ENCODE peak calls at places on chromosomes 7 and 10, in four cellular contexts. One of them, this sample, is unnamed.

GRCh38 chr10:132385721-132386418 is 11.1 kb upstream of the PWWP2B start:
- DNase-seq in stimulated activated CD4-positive, alpha-beta T cell treated with anti-CD3 and anti-CD28 coated beads, Interleukin-4, amount 100 ng/mL, for 4 hours: no peak
- DNase-seq in activated T-cell treated with anti-CD3 and anti-CD28 coated beads, Interleukin-2, amount 50 U/mL, for 4 hours: no peak
- DNase-seq in thoracic aorta: no peak
- DNase-seq in this sample: no peak

GRCh38 chr7:99848420-99849216 is 20.8 kb downstream of the CYP3A43 start:
- DNase-seq in stimulated activated CD4-positive, alpha-beta T cell treated with anti-CD3 and anti-CD28 coated beads, Interleukin-4, amount 100 ng/mL, for 4 hours: no peak
- DNase-seq in thoracic aorta: no peak
- DNase-seq in activated T-cell treated with anti-CD3 and anti-CD28 coated beads, Interleukin-2, amount 50 U/mL, for 4 hours: no peak
- DNase-seq in this sample: no peak

GRCh38 chr10:49165940-49166803 is 22.0 kb downstream of the TMEM273 start:
- DNase-seq in thoracic aorta: no peak
- DNase-seq in activated T-cell treated with anti-CD3 and anti-CD28 coated beads, Interleukin-2, amount 50 U/mL, for 4 hours: no peak
- DNase-seq in stimulated activated CD4-positive, alpha-beta T cell treated with anti-CD3 and anti-CD28 coated beads, Interleukin-4, amount 100 ng/mL, for 4 hours: no peak
- DNase-seq in this sample: no peak

GRCh38 chr10:110268931-110269640 is 35.6 kb downstream of the SMNDC1 start:
- DNase-seq in activated T-cell treated with anti-CD3 and anti-CD28 coated beads, Interleukin-2, amount 50 U/mL, for 4 hours: no peak
- DNase-seq in stimulated activated CD4-positive, alpha-beta T cell treated with anti-CD3 and anti-CD28 coated beads, Interleukin-4, amount 100 ng/mL, for 4 hours: no peak
- DNase-seq in thoracic aorta: no peak
- DNase-seq in this sample: no peak

GRCh38 chr7:80450621-80451308 is 61.1 kb downstream of the GNAT3 start:
- DNase-seq in thoracic aorta: no peak
- DNase-seq in stimulated activated CD4-positive, alpha-beta T cell treated with anti-CD3 and anti-CD28 coated beads, Interleukin-4, amount 100 ng/mL, for 4 hours: no peak
- DNase-seq in activated T-cell treated with anti-CD3 and anti-CD28 coated beads, Interleukin-2, amount 50 U/mL, for 4 hours: no peak
- DNase-seq in this sample: no peak

GRCh38 chr7:28900311-28900710 is 57.8 kb downstream of the TRIL start:
- DNase-seq in thoracic aorta: no peak
- DNase-seq in stimulated activated CD4-positive, alpha-beta T cell treated with anti-CD3 and anti-CD28 coated beads, Interleukin-4, amount 100 ng/mL, for 4 hours: no peak
- DNase-seq in activated T-cell treated with anti-CD3 and anti-CD28 coated beads, Interleukin-2, amount 50 U/mL, for 4 hours: no peak
- DNase-seq in this sample: no peak

GRCh38 chr10:122062831-122063674 is 74.1 kb downstream of the TACC2 start:
- DNase-seq in stimulated activated CD4-positive, alpha-beta T cell treated with anti-CD3 and anti-CD28 coated beads, Interleukin-4, amount 100 ng/mL, for 4 hours: no peak
- DNase-seq in thoracic aorta: peak
- DNase-seq in activated T-cell treated with anti-CD3 and anti-CD28 coated beads, Interleukin-2, amount 50 U/mL, for 4 hours: no peak
- DNase-seq in this sample: peak

GRCh38 chr7:78063758-78064157 is 265.2 kb downstream of the PHTF2 start:
- DNase-seq in activated T-cell treated with anti-CD3 and anti-CD28 coated beads, Interleukin-2, amount 50 U/mL, for 4 hours: no peak
- DNase-seq in thoracic aorta: no peak
- DNase-seq in stimulated activated CD4-positive, alpha-beta T cell treated with anti-CD3 and anti-CD28 coated beads, Interleukin-4, amount 100 ng/mL, for 4 hours: no peak
- DNase-seq in this sample: no peak

GRCh38 chr10:1158066-1158465 is 101.9 kb downstream of the WDR37 start:
- DNase-seq in thoracic aorta: no peak
- DNase-seq in activated T-cell treated with anti-CD3 and anti-CD28 coated beads, Interleukin-2, amount 50 U/mL, for 4 hours: no peak
- DNase-seq in stimulated activated CD4-positive, alpha-beta T cell treated with anti-CD3 and anti-CD28 coated beads, Interleukin-4, amount 100 ng/mL, for 4 hours: no peak
- DNase-seq in this sample: no peak

GRCh38 chr10:56823849-56824248 is 462.8 kb upstream of the ZWINT start:
- DNase-seq in thoracic aorta: no peak
- DNase-seq in stimulated activated CD4-positive, alpha-beta T cell treated with anti-CD3 and anti-CD28 coated beads, Interleukin-4, amount 100 ng/mL, for 4 hours: no peak
- DNase-seq in activated T-cell treated with anti-CD3 and anti-CD28 coated beads, Interleukin-2, amount 50 U/mL, for 4 hours: no peak
- DNase-seq in this sample: no peak

GRCh38 chr7:44536090-44536489 is 5.0 kb downstream of the NPC1L1 start:
- DNase-seq in thoracic aorta: no peak
- DNase-seq in activated T-cell treated with anti-CD3 and anti-CD28 coated beads, Interleukin-2, amount 50 U/mL, for 4 hours: no peak
- DNase-seq in stimulated activated CD4-positive, alpha-beta T cell treated with anti-CD3 and anti-CD28 coated beads, Interleukin-4, amount 100 ng/mL, for 4 hours: no peak
- DNase-seq in this sample: no peak

GRCh38 chr7:158581440-158582088 is 6.1 kb downstream of the PTPRN2 start:
- DNase-seq in stimulated activated CD4-positive, alpha-beta T cell treated with anti-CD3 and anti-CD28 coated beads, Interleukin-4, amount 100 ng/mL, for 4 hours: no peak
- DNase-seq in activated T-cell treated with anti-CD3 and anti-CD28 coated beads, Interleukin-2, amount 50 U/mL, for 4 hours: no peak
- DNase-seq in thoracic aorta: no peak
- DNase-seq in this sample: peak

GRCh38 chr7:102236592-102237287 is 49.9 kb upstream of the SH2B2 start:
- DNase-seq in activated T-cell treated with anti-CD3 and anti-CD28 coated beads, Interleukin-2, amount 50 U/mL, for 4 hours: peak
- DNase-seq in stimulated activated CD4-positive, alpha-beta T cell treated with anti-CD3 and anti-CD28 coated beads, Interleukin-4, amount 100 ng/mL, for 4 hours: peak
- DNase-seq in thoracic aorta: no peak
- DNase-seq in this sample: no peak

GRCh38 chr10:98267069-98267893 is 713 bp downstream of the LOXL4 start:
- DNase-seq in stimulated activated CD4-positive, alpha-beta T cell treated with anti-CD3 and anti-CD28 coated beads, Interleukin-4, amount 100 ng/mL, for 4 hours: no peak
- DNase-seq in thoracic aorta: no peak
- DNase-seq in activated T-cell treated with anti-CD3 and anti-CD28 coated beads, Interleukin-2, amount 50 U/mL, for 4 hours: no peak
- DNase-seq in this sample: no peak

GRCh38 chr7:70353310-70353947 is 755.2 kb downstream of the AUTS2 start:
- DNase-seq in activated T-cell treated with anti-CD3 and anti-CD28 coated beads, Interleukin-2, amount 50 U/mL, for 4 hours: no peak
- DNase-seq in thoracic aorta: no peak
- DNase-seq in stimulated activated CD4-positive, alpha-beta T cell treated with anti-CD3 and anti-CD28 coated beads, Interleukin-4, amount 100 ng/mL, for 4 hours: no peak
- DNase-seq in this sample: no peak